ENCODE peak calls at places on chromosomes 4 and X, in nine cellular contexts. One of them, this sample, is unnamed.

GRCh38 chr4:3762264-3762663 is 3.9 kb upstream of the ADRA2C start:
- DNase-seq in spleen: no peak
- DNase-seq in transverse colon: no peak
- DNase-seq in K562: no peak
- DNase-seq in sigmoid colon: no peak
- DNase-seq in GM12892: no peak
- DNase-seq in GM23338: no peak
- DNase-seq in breast epithelium: no peak
- DNase-seq in esophagus muscularis mucosa: no peak
- DNase-seq in this sample: no peak

GRCh38 chr4:6771229-6771671 is 11.3 kb upstream of the KIAA0232 start:
- DNase-seq in spleen: no peak
- DNase-seq in transverse colon: no peak
- DNase-seq in K562: no peak
- DNase-seq in sigmoid colon: peak; percentile 52
- DNase-seq in GM12892: no peak
- DNase-seq in GM23338: no peak
- DNase-seq in breast epithelium: peak; percentile 84
- DNase-seq in esophagus muscularis mucosa: no peak
- DNase-seq in this sample: no peak

GRCh38 chrX:154027003-154027402 is 7.3 kb upstream of the IRAK1 start:
- DNase-seq in spleen: peak; percentile 51
- DNase-seq in transverse colon: no peak
- DNase-seq in K562: no peak
- DNase-seq in sigmoid colon: no peak
- DNase-seq in GM12892: no peak
- DNase-seq in GM23338: no peak
- DNase-seq in breast epithelium: no peak
- DNase-seq in esophagus muscularis mucosa: no peak
- DNase-seq in this sample: no peak

GRCh38 chr4:106056914-106057313 is 161.6 kb downstream of the NPNT start:
- DNase-seq in spleen: no peak
- DNase-seq in transverse colon: no peak
- DNase-seq in K562: no peak
- DNase-seq in sigmoid colon: no peak
- DNase-seq in GM12892: no peak
- DNase-seq in GM23338: peak; percentile 72
- DNase-seq in breast epithelium: no peak
- DNase-seq in esophagus muscularis mucosa: no peak
- DNase-seq in this sample: no peak

GRCh38 chr4:41120297-41121217 is 93.8 kb downstream of the APBB2 start:
- DNase-seq in spleen: no peak
- DNase-seq in transverse colon: peak; percentile 45
- DNase-seq in K562: no peak
- DNase-seq in sigmoid colon: peak; percentile 92
- DNase-seq in GM12892: no peak
- DNase-seq in GM23338: no peak
- DNase-seq in breast epithelium: peak; percentile 54
- DNase-seq in esophagus muscularis mucosa: no peak
- DNase-seq in this sample: no peak

GRCh38 chr4:93409035-93409434 is 419.5 kb upstream of the ATOH1 start:
- DNase-seq in spleen: no peak
- DNase-seq in transverse colon: no peak
- DNase-seq in K562: no peak
- DNase-seq in sigmoid colon: no peak
- DNase-seq in GM12892: no peak
- DNase-seq in GM23338: peak; percentile 84
- DNase-seq in breast epithelium: no peak
- DNase-seq in esophagus muscularis mucosa: no peak
- DNase-seq in this sample: no peak

GRCh38 chr4:174613979-174614378 is 91.7 kb upstream of the HPGD start:
- DNase-seq in spleen: no peak
- DNase-seq in transverse colon: no peak
- DNase-seq in K562: no peak
- DNase-seq in sigmoid colon: no peak
- DNase-seq in GM12892: no peak
- DNase-seq in GM23338: no peak
- DNase-seq in breast epithelium: no peak
- DNase-seq in esophagus muscularis mucosa: no peak
- DNase-seq in this sample: peak; percentile 29

GRCh38 chrX:118156254-118156952 is 39.8 kb upstream of the KLHL13 start:
- DNase-seq in spleen: no peak
- DNase-seq in transverse colon: peak; percentile 10
- DNase-seq in K562: no peak
- DNase-seq in sigmoid colon: no peak
- DNase-seq in GM12892: no peak
- DNase-seq in GM23338: no peak
- DNase-seq in breast epithelium: no peak
- DNase-seq in esophagus muscularis mucosa: no peak
- DNase-seq in this sample: no peak

GRCh38 chr4:107018336-107018735 is 17.8 kb downstream of the DKK2 start:
- DNase-seq in spleen: no peak
- DNase-seq in transverse colon: no peak
- DNase-seq in K562: no peak
- DNase-seq in sigmoid colon: no peak
- DNase-seq in GM12892: no peak
- DNase-seq in GM23338: no peak
- DNase-seq in breast epithelium: no peak
- DNase-seq in esophagus muscularis mucosa: no peak
- DNase-seq in this sample: no peak

GRCh38 chr4:80202190-80202711 is 4.9 kb downstream of the PRDM8 start:
- DNase-seq in spleen: peak; percentile 97
- DNase-seq in transverse colon: peak; percentile 89
- DNase-seq in K562: no peak
- DNase-seq in sigmoid colon: peak; percentile 95
- DNase-seq in GM12892: peak; percentile 80
- DNase-seq in GM23338: peak; percentile 81
- DNase-seq in breast epithelium: peak; percentile 54
- DNase-seq in esophagus muscularis mucosa: no peak
- DNase-seq in this sample: peak; percentile 82
- TF ChIP-seq POLR2AphosphoS5 in spleen: peak; percentile 51
- TF ChIP-seq POLR2AphosphoS5 in transverse colon: peak; percentile 25
- TF ChIP-seq POLR2AphosphoS5 in K562: no peak
- TF ChIP-seq POLR2AphosphoS5 in sigmoid colon: peak; percentile 43
- TF ChIP-seq POLR2AphosphoS5 in GM12892: no peak
- TF ChIP-seq POLR2AphosphoS5 in GM23338: no peak
- TF ChIP-seq POLR2AphosphoS5 in breast epithelium: no peak
- TF ChIP-seq POLR2AphosphoS5 in esophagus muscularis mucosa: peak; percentile 59
- TF ChIP-seq POLR2AphosphoS5 in this sample: peak; percentile 36

DNA sequence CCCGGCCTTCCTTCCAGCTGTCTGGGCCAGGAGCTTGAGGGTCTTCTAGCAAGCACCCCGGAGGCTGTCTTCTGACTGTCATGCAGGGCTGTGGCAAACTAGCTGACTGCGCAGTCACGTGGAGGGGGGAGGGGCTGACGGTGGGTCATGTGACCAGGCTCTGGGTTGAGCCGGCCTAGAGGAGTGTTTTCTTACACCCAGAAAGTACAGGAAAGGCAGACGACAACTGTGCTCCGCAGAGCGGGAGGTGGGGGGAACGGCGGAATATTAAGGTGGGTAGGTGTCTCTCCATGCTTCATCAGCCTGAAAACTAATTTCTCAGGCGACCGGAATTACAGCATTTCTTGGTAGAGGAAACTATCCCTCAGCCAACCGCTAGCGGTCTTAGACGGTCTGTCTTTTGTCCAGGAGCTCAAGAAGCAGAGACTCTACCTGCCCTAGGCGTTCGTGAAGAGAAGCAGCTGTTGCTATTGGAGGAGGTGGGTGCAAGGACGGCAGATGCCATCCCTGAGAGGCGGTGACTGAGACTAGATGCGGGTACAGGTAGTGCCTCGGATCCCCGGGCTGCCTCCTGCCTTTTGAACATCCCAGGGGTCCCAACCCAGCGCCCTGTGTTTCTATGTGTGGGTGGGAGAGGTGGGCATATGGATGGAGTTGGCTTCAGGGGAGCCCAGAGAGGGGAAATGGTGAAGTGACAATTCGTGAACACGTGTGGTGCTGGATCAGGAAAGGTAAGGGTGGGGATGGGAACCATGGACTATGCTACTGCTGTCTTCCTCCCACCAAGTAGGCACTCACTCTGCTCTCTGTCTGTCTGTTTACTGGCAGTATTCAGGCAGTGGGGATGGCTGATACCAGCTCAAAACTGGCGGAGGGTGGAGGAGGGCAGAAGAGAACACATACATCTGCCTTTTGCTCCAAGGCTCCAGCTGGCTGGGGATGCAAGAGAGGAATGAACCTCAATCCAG is 8.8 kb downstream of the GPRASP1 start:
- DNase-seq in spleen: peak; percentile 95
- DNase-seq in transverse colon: peak; percentile 88
- DNase-seq in K562: peak; percentile 79
- DNase-seq in sigmoid colon: peak; percentile 92
- DNase-seq in GM12892: peak; percentile 36
- DNase-seq in GM23338: peak; percentile 75
- DNase-seq in breast epithelium: peak; percentile 52
- DNase-seq in esophagus muscularis mucosa: peak; percentile 93
- DNase-seq in this sample: peak; percentile 67
- TF ChIP-seq POLR2AphosphoS5 in spleen: peak; percentile 76
- TF ChIP-seq POLR2AphosphoS5 in transverse colon: peak; percentile 29
- TF ChIP-seq POLR2AphosphoS5 in K562: peak; percentile 52
- TF ChIP-seq POLR2AphosphoS5 in sigmoid colon: peak; percentile 72
- TF ChIP-seq POLR2AphosphoS5 in GM12892: no peak
- TF ChIP-seq POLR2AphosphoS5 in GM23338: peak; percentile 43
- TF ChIP-seq POLR2AphosphoS5 in breast epithelium: peak; percentile 33
- TF ChIP-seq POLR2AphosphoS5 in esophagus muscularis mucosa: peak; percentile 72
- TF ChIP-seq POLR2AphosphoS5 in this sample: peak; percentile 18

DNA sequence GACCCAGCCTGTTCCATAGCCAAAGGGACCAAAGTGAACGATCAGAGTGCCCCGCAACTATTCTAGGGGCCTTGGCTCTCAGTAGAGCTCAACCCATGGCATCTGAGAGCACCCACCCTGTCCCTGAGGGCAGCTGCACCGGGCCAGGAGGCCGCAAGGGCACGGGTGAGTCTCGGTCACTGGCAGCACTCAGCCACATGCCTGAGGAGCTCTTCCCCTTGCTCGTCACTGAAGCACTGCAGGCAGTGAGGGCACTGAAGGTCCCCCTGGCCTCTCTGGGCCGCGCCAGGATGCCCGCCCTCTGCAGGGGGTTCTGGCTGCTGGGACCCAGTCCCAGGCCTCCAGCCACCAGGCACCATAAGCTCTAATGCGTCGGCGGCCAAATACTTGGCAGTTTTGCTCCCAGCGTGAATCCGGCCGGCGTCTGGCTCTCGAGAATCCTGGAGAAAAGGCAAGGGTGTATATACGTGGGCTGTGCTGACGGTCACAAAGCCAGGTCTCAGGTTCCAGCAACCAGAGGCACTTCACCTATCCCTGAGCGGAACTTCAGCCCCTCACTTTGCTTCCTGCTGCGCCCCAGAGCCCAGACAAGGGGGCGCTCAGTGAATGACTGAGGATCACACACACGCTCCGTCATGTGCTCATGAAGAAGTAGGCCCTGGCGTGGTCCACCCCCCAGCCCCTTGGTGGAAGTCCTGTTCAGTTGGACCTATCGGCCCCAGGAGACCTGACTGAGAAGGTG is 13.9 kb downstream of the TNIP2 start:
- DNase-seq in spleen: no peak
- DNase-seq in transverse colon: no peak
- DNase-seq in K562: no peak
- DNase-seq in sigmoid colon: no peak
- DNase-seq in GM12892: no peak
- DNase-seq in GM23338: no peak
- DNase-seq in breast epithelium: no peak
- DNase-seq in esophagus muscularis mucosa: no peak
- DNase-seq in this sample: no peak
- TF ChIP-seq POLR2AphosphoS5 in spleen: no peak
- TF ChIP-seq POLR2AphosphoS5 in transverse colon: no peak
- TF ChIP-seq POLR2AphosphoS5 in K562: no peak
- TF ChIP-seq POLR2AphosphoS5 in sigmoid colon: no peak
- TF ChIP-seq POLR2AphosphoS5 in GM12892: no peak
- TF ChIP-seq POLR2AphosphoS5 in GM23338: no peak
- TF ChIP-seq POLR2AphosphoS5 in breast epithelium: no peak
- TF ChIP-seq POLR2AphosphoS5 in esophagus muscularis mucosa: no peak
- TF ChIP-seq POLR2AphosphoS5 in this sample: no peak

GRCh38 chrX:23785564-23785963 is 2.6 kb downstream of the SAT1 start:
- DNase-seq in spleen: no peak
- DNase-seq in transverse colon: no peak
- DNase-seq in K562: no peak
- DNase-seq in sigmoid colon: no peak
- DNase-seq in GM12892: no peak
- DNase-seq in GM23338: no peak
- DNase-seq in breast epithelium: no peak
- DNase-seq in esophagus muscularis mucosa: no peak
- DNase-seq in this sample: no peak

GRCh38 chrX:23782863-23783568 is at the start of gene SAT1:
- DNase-seq in spleen: peak; percentile 97
- DNase-seq in transverse colon: peak; percentile 96
- DNase-seq in K562: peak; percentile 97
- DNase-seq in sigmoid colon: peak; percentile 98
- DNase-seq in GM12892: peak; percentile 63
- DNase-seq in GM23338: peak; percentile 95
- DNase-seq in breast epithelium: peak; percentile 95
- DNase-seq in esophagus muscularis mucosa: peak; percentile 97
- DNase-seq in this sample: peak; percentile 67

GRCh38 chrX:23784487-23785301 is 1.7 kb downstream of the SAT1 start:
- DNase-seq in spleen: no peak
- DNase-seq in transverse colon: no peak
- DNase-seq in K562: peak; percentile 48
- DNase-seq in sigmoid colon: no peak
- DNase-seq in GM12892: no peak
- DNase-seq in GM23338: no peak
- DNase-seq in breast epithelium: no peak
- DNase-seq in esophagus muscularis mucosa: no peak
- DNase-seq in this sample: peak; percentile 74

GRCh38 chrX:23782455-23782854 is 518 bp upstream of the SAT1 start:
- DNase-seq in spleen: no peak
- DNase-seq in transverse colon: no peak
- DNase-seq in K562: no peak
- DNase-seq in sigmoid colon: no peak
- DNase-seq in GM12892: no peak
- DNase-seq in GM23338: no peak
- DNase-seq in breast epithelium: no peak
- DNase-seq in esophagus muscularis mucosa: no peak
- DNase-seq in this sample: no peak

DNA sequence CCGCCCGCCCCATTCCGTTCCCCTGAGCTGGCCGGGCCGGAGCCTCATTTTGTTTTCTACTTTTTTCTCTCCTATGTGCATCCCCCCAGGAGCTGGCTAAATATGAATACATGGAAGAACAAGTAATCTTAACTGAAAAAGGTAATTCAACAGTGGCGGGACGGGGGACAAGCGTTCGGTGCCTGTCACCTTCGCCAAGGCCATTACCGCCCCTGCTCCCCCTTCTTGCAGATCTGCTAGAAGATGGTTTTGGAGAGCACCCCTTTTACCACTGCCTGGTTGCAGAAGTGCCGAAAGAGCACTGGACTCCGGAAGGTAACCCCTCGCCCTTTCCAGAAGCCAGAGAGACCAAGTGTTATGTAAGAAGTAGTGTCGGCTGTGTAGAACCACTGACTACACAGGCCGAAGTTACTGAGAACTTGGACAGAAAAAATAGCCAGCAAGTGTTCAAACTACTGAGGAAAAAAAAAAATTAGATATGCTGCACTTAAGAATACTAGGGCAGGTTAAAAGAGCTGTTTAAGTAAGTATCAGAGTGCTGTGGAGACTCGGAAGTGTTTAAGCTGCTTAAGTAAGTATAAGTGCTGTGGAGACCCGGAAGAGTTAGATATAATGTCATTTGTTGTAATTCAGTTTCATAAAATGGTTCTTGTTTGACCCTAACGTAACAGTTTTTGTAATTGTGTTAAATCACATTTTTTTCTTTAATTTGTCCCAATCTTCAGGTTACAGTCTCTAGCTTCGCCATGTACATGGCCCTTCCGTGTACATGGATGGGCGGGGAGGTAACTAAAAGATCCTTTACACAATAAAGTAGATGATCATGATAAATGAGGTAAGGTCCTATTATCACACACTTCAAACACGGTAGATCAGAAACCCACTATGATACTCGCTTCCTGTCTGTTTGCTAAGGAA is 855 bp downstream of the SAT1 start:
- DNase-seq in spleen: no peak
- DNase-seq in transverse colon: no peak
- DNase-seq in K562: peak; percentile 28
- DNase-seq in sigmoid colon: no peak
- DNase-seq in GM12892: no peak
- DNase-seq in GM23338: no peak
- DNase-seq in breast epithelium: no peak
- DNase-seq in esophagus muscularis mucosa: no peak
- DNase-seq in this sample: peak; percentile 5
- TF ChIP-seq POLR2AphosphoS5 in spleen: no peak
- TF ChIP-seq POLR2AphosphoS5 in transverse colon: no peak
- TF ChIP-seq POLR2AphosphoS5 in K562: peak; percentile 15
- TF ChIP-seq POLR2AphosphoS5 in sigmoid colon: no peak
- TF ChIP-seq POLR2AphosphoS5 in GM12892: no peak
- TF ChIP-seq POLR2AphosphoS5 in GM23338: no peak
- TF ChIP-seq POLR2AphosphoS5 in breast epithelium: no peak
- TF ChIP-seq POLR2AphosphoS5 in esophagus muscularis mucosa: no peak
- TF ChIP-seq POLR2AphosphoS5 in this sample: no peak

This sample was measured in HL-60.